ENCODE peak calls at places on chromosomes 16 and 17, in five cellular contexts. G is mesendoderm, L is H9, P is mesenchymal stem cell, X is IMR-90. O is an unnamed sample.

GRCh38 chr17:14474591-14474990 is 173.7 kb downstream of the HS3ST3B1 start:
- DNase-seq in G (no peak), X (no peak), L (no peak), P (no peak), O (no peak)

GRCh38 chr17:82216301-82217119 is 3.9 kb upstream of the CCDC57 start:
- DNase-seq in X (peak; percentile 81), P (peak; percentile 69), L (no peak), G (no peak), O (no peak)

GRCh38 chr16:88331989-88332920 is 50.5 kb upstream of the ZNF469 start:
- DNase-seq in L (no peak), G (peak; percentile 8), X (peak; percentile 100), P (peak; percentile 100), O (no peak)

GRCh38 chr17:70313031-70313430 is 143.7 kb downstream of the KCNJ2 start:
- DNase-seq in G (no peak), L (no peak), X (peak; percentile 43), P (no peak), O (no peak)

GRCh38 chr16:553601-554296 is 6.4 kb upstream of the PRR35 start:
- DNase-seq in X (no peak), L (no peak), G (no peak), P (no peak), O (no peak)

GRCh38 chr17:78534492-78535284 is 42.5 kb downstream of the DNAH17 start:
- DNase-seq in P (no peak), X (no peak), G (no peak), L (no peak), O (no peak)

GRCh38 chr17:81272616-81273015 is 22.5 kb downstream of the SLC38A10 start:
- DNase-seq in G (no peak), P (no peak), L (no peak), X (no peak), O (no peak)

GRCh38 chr17:49741009-49741691 is 22.8 kb downstream of the FAM117A start:
- DNase-seq in X (peak; percentile 33), G (no peak), L (no peak), P (peak; percentile 6), O (no peak)

GRCh38 chr17:37465058-37465616 is 24.6 kb upstream of the DUSP14 start:
- DNase-seq in G (no peak), P (peak; percentile 52), X (peak; percentile 72), L (no peak), O (no peak)

GRCh38 chr17:50213026-50214015 is 11.9 kb upstream of the COL1A1 start:
- DNase-seq in G (peak; percentile 86), X (peak; percentile 51), L (peak; percentile 86), P (peak; percentile 77), O (no peak)

GRCh38 chr16:89476811-89477261 is 13.5 kb downstream of the ANKRD11 start:
- DNase-seq in L (no peak), X (no peak), P (no peak), G (no peak), O (no peak)

GRCh38 chr16:89473791-89474414 is 16.5 kb downstream of the ANKRD11 start:
- DNase-seq in L (no peak), G (peak; percentile 86), X (peak; percentile 56), P (peak; percentile 69), O (no peak)

GRCh38 chr16:89473136-89473712 is 17.1 kb downstream of the ANKRD11 start:
- DNase-seq in P (no peak), G (no peak), X (no peak), L (no peak), O (no peak)

GRCh38 chr16:89476379-89476778 is 14.0 kb downstream of the ANKRD11 start:
- DNase-seq in G (no peak), P (no peak), L (no peak), X (no peak), O (no peak)

DNA sequence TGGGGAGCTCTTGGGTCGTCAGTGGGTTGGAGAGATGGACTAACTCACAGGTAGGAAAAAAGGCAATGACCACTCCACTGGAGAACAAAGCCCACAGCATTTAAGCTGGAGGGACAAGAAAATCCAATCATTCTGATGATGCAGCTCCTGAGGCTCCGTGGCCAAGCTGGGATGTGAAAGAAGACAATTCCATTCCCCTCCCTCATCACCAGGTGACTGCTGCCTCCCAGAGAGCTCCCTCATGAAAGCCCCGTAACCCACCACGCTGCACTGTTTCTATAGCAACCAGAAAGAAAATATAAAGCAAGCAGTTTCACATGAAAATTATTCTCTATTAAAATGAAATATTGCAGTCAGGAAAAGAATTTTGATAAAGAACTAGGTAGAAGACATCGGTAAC is 15.2 kb downstream of the ANKRD11 start:
- DNase-seq in G (peak; percentile 72), P (no peak), L (no peak), X (no peak), O (no peak)
- H3K4ac ChIP-seq in G (no peak overlapping the region), P (no peak overlapping the region), L (no peak overlapping the region), X (no peak overlapping the region), O (no peak overlapping the region)

GRCh38 chr17:1354022-1354421 is 46.0 kb downstream of the YWHAE start:
- DNase-seq in L (no peak), P (no peak), X (no peak), G (no peak), O (no peak)
- H3K4ac ChIP-seq in L (no peak overlapping the region), P (no peak overlapping the region), X (no peak overlapping the region), G (no peak overlapping the region), O (no peak overlapping the region)

GRCh38 chr16:50103764-50104163 is 38.0 kb downstream of the HEATR3 start:
- DNase-seq in G (no peak), P (peak; percentile 70), X (no peak), L (no peak), O (no peak)

GRCh38 chr16:50102046-50102756 is 36.4 kb downstream of the HEATR3 start:
- DNase-seq in X (peak; percentile 86), P (peak; percentile 62), G (no peak), L (no peak), O (no peak)

GRCh38 chr16:50096791-50097190 is 31.0 kb downstream of the HEATR3 start:
- DNase-seq in X (peak; percentile 63), G (no peak), P (no peak), L (no peak), O (no peak)

GRCh38 chr16:50099957-50100648 is 34.3 kb downstream of the HEATR3 start:
- DNase-seq in G (no peak), L (no peak), P (no peak), X (no peak), O (no peak)
- H3K4ac ChIP-seq in G (no peak overlapping the region), L (no peak overlapping the region), P (no peak overlapping the region), X (no peak overlapping the region), O (no peak overlapping the region)

GRCh38 chr16:28091706-28092105 is 28.2 kb upstream of the GSG1L start:
- DNase-seq in P (no peak), X (no peak), G (no peak), L (no peak), O (no peak)
- H3K4ac ChIP-seq in P (no peak overlapping the region), X (no peak overlapping the region), G (no peak overlapping the region), L (no peak overlapping the region), O (no peak overlapping the region)

DNA sequence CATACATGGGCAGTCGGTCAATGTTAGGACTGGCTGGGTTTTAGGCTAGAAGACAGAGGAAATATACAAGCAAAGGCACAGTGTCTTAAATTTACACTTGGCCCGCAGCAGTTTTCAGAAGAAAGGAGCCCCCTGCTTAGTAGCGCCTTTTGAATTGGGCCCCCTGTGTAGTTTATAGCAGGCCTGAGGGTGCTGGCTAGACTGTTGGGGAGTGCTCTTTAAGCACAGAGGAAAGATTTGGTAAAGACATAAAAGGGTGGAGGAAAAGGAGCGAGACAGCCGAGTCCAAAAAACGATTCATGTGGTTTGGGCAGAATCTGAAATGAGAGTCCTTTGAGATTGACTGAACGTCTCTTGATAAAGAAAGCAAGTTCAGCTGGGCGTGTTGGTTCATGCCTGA is 10.6 kb downstream of the RMI2 start:
- DNase-seq in G (no peak), X (no peak), L (no peak), P (no peak), O (no peak)
- H3K4ac ChIP-seq in G (peak overlapping the region; percentile 83), X (peak overlapping the region; percentile 58), L (no peak overlapping the region), P (no peak overlapping the region), O (no peak overlapping the region)

GRCh38 chr17:72826602-72827001 is 265.9 kb downstream of the SLC39A11 start:
- DNase-seq in L (no peak), G (peak; percentile 19), P (peak; percentile 11), X (peak; percentile 57), O (no peak)
- H3K4ac ChIP-seq in L (no peak overlapping the region), G (no peak overlapping the region), P (no peak overlapping the region), X (no peak overlapping the region), O (no peak overlapping the region)

GRCh38 chr17:36204724-36205500 is 6.0 kb upstream of the CCL4L2 start:
- DNase-seq in P (no peak), L (no peak), G (no peak), X (no peak), O (no peak)
- H3K4ac ChIP-seq in P (no peak overlapping the region), L (no peak overlapping the region), G (no peak overlapping the region), X (no peak overlapping the region), O (no peak overlapping the region)